ENCODE peak calls at places on chromosomes 16 and 17, in nine cellular contexts. T is tibial artery, V is AG04450, K is mesenchymal stem cell, A is IMR-90, N is spleen, P is A549, H is left lung, L is thoracic aorta. J is an unnamed sample.

GRCh38 chr17:82494236-82495055 is 25.1 kb upstream of the FOXK2 start:
- DNase-seq in T (peak), V (peak), K (peak), A (peak), N (peak), P (peak), H (peak), L (peak), J (peak)

GRCh38 chr17:3761061-3761917 is 37.6 kb downstream of the HASPIN start:
- DNase-seq in T (no peak), V (no peak), K (no peak), A (no peak), N (no peak), P (no peak), H (peak), L (no peak), J (no peak)

GRCh38 chr16:53689636-53690035 is 14.0 kb downstream of the RPGRIP1L start:
- DNase-seq in T (no peak), V (no peak), K (no peak), A (peak), N (no peak), P (no peak), H (no peak), L (no peak), J (peak)

GRCh38 chr16:1345087-1345486 is 6.6 kb downstream of the TSR3 start:
- DNase-seq in T (no peak), V (no peak), K (no peak), A (no peak), N (no peak), P (no peak), H (no peak), L (no peak), J (no peak)

GRCh38 chr17:44220211-44221071 is 966 bp upstream of the UBTF start:
- DNase-seq in T (peak), V (no peak), K (peak), A (peak), N (peak), P (peak), H (peak), L (no peak), J (peak)

GRCh38 chr17:12415031-12415430 is 250.7 kb upstream of the MYOCD start:
- DNase-seq in T (no peak), V (peak), K (peak), A (peak), N (no peak), P (peak), H (no peak), L (no peak), J (no peak)

GRCh38 chr16:1019234-1019933 is 37.8 kb downstream of the SOX8 start:
- DNase-seq in T (peak), V (no peak), K (no peak), A (peak), N (no peak), P (no peak), H (no peak), L (no peak), J (peak)

GRCh38 chr17:30477758-30478115 is 529 bp downstream of the GOSR1 start:
- DNase-seq in T (no peak), V (no peak), K (peak), A (peak), N (no peak), P (peak), H (no peak), L (no peak), J (peak)

GRCh38 chr17:4539025-4539424 is 16.2 kb downstream of the MYBBP1A start:
- DNase-seq in T (no peak), V (no peak), K (no peak), A (no peak), N (no peak), P (no peak), H (peak), L (no peak), J (no peak)

GRCh38 chr17:12924614-12925013 is 93.2 kb downstream of the ELAC2 start:
- DNase-seq in T (no peak), V (no peak), K (no peak), A (no peak), N (no peak), P (no peak), H (no peak), L (no peak), J (no peak)

GRCh38 chr17:68035131-68035522 is 408 bp upstream of the KPNA2 start:
- DNase-seq in T (peak), V (no peak), K (no peak), A (no peak), N (peak), P (no peak), H (peak), L (peak), J (no peak)

DNA sequence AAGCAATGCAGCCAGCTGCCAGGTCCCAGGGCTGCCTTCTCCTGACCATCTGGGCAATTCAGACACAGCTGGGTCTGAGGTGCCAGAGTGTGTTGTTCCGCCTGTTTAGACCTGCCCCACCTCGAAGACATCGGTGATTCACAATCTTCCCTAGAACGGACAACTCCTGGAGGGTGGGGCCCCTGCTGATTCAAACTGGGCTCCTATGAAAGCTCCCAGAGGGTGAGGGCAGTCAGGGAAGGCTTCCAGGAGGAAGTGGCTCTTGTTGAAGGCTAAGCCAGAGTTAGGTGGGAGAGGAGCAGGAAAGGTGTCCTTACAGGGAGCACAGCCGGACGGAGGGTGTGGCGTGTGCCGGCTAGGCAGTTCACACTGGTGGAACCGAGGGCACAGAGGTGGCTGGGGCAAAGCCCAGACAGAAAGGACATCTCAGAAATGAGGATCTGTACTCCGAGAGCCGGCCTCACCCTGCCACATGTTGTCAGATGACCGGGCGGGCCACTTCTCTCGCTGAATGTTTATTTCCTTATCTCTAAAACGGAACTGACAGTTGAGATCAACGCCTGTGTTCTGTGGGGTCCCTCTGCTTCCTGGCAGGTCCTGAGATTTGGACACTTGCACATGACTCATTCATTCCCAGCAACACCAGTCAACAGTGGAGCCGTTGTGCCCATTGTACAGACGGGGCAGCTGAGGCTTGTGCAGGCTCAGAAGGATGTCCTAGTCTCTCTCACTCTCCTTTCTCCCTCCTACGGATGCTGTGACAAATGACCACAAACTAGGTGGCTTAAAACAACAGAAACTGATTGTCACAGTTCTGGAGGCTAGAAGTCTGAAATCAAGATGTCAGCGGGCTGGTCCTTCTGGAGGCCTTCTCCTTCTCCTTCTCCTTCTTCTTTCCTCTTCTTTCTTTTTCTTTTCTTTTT is 26.9 kb upstream of the LITAF start:
- DNase-seq in T (peak), V (no peak), K (peak), A (no peak), N (peak), P (no peak), H (peak), L (no peak), J (peak)
- H3K4me3 ChIP-seq in T (no peak), V (no peak), K (no peak), A (no peak), N (no peak), P (no peak), H (no peak), L (no peak), J (no peak)

DNA sequence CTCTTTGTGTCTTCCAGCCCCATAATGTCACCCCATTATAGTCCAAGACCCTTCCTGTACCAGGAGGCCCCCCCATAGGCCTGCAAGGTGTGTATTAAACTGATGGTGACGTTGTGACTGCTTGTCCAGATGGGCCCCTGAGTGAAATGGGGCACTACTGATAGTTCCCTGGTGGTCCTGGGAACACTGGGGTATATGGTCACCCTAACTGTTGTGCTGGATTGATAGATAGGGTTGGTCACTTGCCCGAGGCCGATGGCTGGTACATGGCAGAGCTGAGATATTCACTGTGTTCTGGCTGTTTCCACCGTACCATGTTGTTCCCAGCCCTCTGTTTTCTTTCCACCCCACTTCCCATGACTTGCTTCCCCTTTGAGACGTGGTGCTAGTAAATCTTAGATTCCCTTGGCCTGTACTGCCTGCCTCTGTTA is 4.3 kb downstream of the CNP start:
- DNase-seq in T (peak), V (no peak), K (no peak), A (no peak), N (no peak), P (no peak), H (peak), L (no peak), J (no peak)
- H3K27ac ChIP-seq in T (no peak), V (no peak), K (no peak), A (no peak), N (no peak), P (no peak), H (no peak), L (no peak), J (no peak)

DNA sequence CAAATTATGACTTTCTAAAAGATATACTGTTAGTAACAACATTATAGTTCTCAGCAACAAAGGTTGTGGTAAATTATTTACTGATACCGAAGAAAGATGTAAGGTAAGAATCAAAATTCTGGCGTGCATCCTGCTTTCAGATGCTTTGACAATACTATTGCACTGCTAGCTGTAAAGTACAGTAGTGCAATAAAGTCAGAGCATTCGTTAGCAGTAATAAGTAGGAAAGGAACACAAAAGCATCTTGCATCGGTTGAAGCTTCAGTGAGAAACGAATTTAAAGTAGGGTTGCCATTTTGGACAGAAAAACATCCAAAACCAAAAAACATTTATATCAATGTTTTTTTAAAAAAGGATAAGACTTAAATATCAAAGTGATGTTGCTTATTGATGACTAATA is 4.0 kb downstream of the SKA2 start:
- DNase-seq in T (no peak), V (no peak), K (no peak), A (peak), N (no peak), P (no peak), H (no peak), L (no peak), J (no peak)
- H3K4me3 ChIP-seq in T (no peak), V (no peak), K (no peak), A (no peak), N (no peak), P (no peak), H (no peak), L (no peak), J (no peak)

DNA sequence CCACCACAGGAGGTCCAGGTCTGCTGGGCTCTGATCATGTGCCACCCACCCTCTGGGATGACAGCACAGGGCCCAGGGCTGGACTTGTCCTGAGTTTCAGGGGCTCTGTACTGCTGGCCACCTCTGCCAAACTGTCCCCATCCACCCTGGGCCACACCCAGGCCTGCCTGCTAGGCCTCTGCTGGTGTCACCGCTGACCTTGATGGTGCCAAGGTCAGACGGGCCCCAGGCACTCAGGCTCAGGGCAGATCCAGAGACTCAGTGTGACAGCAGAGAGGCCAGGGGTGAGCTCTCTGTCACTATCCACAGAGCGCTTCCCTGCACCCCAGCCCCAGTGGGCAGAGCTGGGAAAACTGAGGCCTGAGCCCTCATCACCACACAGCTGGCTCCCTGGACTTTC is 75.6 kb downstream of the RMI2 start:
- DNase-seq in T (no peak), V (no peak), K (no peak), A (no peak), N (no peak), P (no peak), H (peak), L (no peak), J (no peak)
- H3K27ac ChIP-seq in T (no peak), V (no peak), K (no peak), A (no peak), N (no peak), P (peak), H (no peak), L (no peak), J (no peak)

GRCh38 chr16:69478685-69479084 is 54.3 kb downstream of the CYB5B start:
- DNase-seq in T (no peak), V (no peak), K (no peak), A (no peak), N (no peak), P (no peak), H (no peak), L (no peak), J (no peak)

GRCh38 chr16:69482410-69482951 is 58.1 kb downstream of the CYB5B start:
- DNase-seq in T (peak), V (no peak), K (peak), A (peak), N (no peak), P (no peak), H (no peak), L (peak), J (no peak)

GRCh38 chr16:69479806-69480205 is 55.4 kb downstream of the CYB5B start:
- DNase-seq in T (no peak), V (no peak), K (no peak), A (no peak), N (no peak), P (no peak), H (no peak), L (no peak), J (peak)

GRCh38 chr16:69483611-69484010 is 59.2 kb downstream of the CYB5B start:
- DNase-seq in T (no peak), V (no peak), K (no peak), A (no peak), N (no peak), P (no peak), H (no peak), L (no peak), J (no peak)

DNA sequence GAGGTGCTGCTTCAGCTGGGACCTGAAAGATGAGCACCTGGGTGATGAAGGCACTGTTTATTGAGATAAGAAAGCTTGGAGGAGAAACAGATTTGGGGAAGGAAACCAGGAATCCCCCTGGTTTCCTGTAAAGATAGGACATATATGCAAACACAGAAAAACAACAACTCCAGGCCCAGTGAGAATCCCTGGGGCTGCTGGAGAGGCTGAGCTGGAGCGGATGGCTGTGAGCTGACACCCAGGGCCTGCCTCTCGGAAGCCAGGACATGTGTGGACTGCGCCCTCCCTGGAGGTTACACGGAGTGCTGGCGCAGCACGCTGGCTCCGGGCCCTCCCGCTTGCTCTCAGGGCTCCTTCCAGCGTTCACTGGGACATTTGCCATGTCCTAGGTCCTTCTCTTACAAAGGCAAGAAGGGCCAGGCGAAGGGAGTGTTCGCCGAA is 57.5 kb downstream of the CYB5B start:
- DNase-seq in T (peak), V (no peak), K (no peak), A (peak), N (peak), P (no peak), H (peak), L (peak), J (peak)
- H3K4me3 ChIP-seq in T (peak), V (no peak), K (peak), A (no peak), N (no peak), P (no peak), H (no peak), L (peak), J (no peak)

GRCh38 chr16:11994187-11995119 is 17.9 kb downstream of the SNX29 start:
- DNase-seq in T (peak), V (no peak), K (peak), A (peak), N (peak), P (no peak), H (no peak), L (no peak), J (peak)
- H3K27ac ChIP-seq in T (no peak), V (no peak), K (no peak), A (no peak), N (peak), P (no peak), H (peak), L (no peak), J (no peak)